ENCODE peak calls at places on chromosomes 13 and 19, in five cellular contexts. S is GM10248; I is activated CD8-positive, alpha-beta T cell treated with anti-CD3 and anti-CD28 coated beads, Interleukin-2, amount 10 ng/mL, durations not matched to agents 7 days and 5 days; A is stimulated activated CD4-positive, alpha-beta T cell treated with anti-CD3 and anti-CD28 coated beads, Interleukin-1b, Interleukin-23, amount 100 ng/mL, for 48 hours; L is non-pigmented ciliary epithelial cell. Z is an unnamed sample.

GRCh38 chr13:46531953-46532352 is 21.0 kb upstream of the LRCH1 start:
- DNase-seq in I (no peak), L (no peak), S (no peak), A (no peak), Z (no peak)

GRCh38 chr13:39603424-39603947 is 493 bp upstream of the LHFPL6 start:
- DNase-seq in L (no peak), S (peak; percentile 19), I (no peak), A (no peak), Z (no peak)

GRCh38 chr13:52399037-52399436 is 6.9 kb downstream of the THSD1 start:
- DNase-seq in I (no peak), S (no peak), L (no peak), A (no peak), Z (no peak)

GRCh38 chr13:41501281-41501680 is 43.9 kb downstream of the RGCC start:
- DNase-seq in L (no peak), I (no peak), S (no peak), A (no peak), Z (no peak)

GRCh38 chr13:99658266-99658991 is 157.2 kb downstream of the TM9SF2 start:
- DNase-seq in I (peak; percentile 76), S (no peak), L (no peak), A (peak; percentile 34), Z (peak; percentile 49)

GRCh38 chr19:50702870-50703829 is 16.5 kb downstream of the SHANK1 start:
- DNase-seq in I (no peak), L (no peak), S (no peak), A (no peak), Z (no peak)

GRCh38 chr13:41552031-41552430 is 94.7 kb downstream of the RGCC start:
- DNase-seq in I (peak; percentile 9), L (no peak), A (no peak), S (no peak), Z (no peak)

GRCh38 chr19:17195106-17195505 is 20.1 kb upstream of the USE1 start:
- DNase-seq in L (no peak), I (no peak), S (no peak), A (no peak), Z (no peak)

GRCh38 chr19:55095260-55096060 is 19.8 kb downstream of the EPS8L1 start:
- DNase-seq in A (no peak), S (no peak), L (no peak), I (no peak), Z (no peak)

GRCh38 chr19:1481224-1481892 is 2.3 kb upstream of the C19orf25 start:
- DNase-seq in S (no peak), I (no peak), A (no peak), L (no peak), Z (no peak)

GRCh38 chr19:50266896-50267295 is 62.3 kb downstream of the KCNC3 start:
- DNase-seq in S (peak; percentile 57), I (peak; percentile 25), L (no peak), A (peak; percentile 44), Z (no peak)

GRCh38 chr13:51814825-51815650 is 11.1 kb upstream of the DHRS12 start:
- DNase-seq in I (peak; percentile 88), A (peak; percentile 70), L (no peak), S (peak; percentile 81), Z (peak; percentile 63)

GRCh38 chr19:31378404-31378803 is 29.2 kb upstream of the TSHZ3 start:
- DNase-seq in L (peak; percentile 81), I (no peak), A (no peak), S (no peak), Z (no peak)

GRCh38 chr19:49614096-49614857 is 23.3 kb downstream of the PRR12 start:
- DNase-seq in A (peak; percentile 25), L (peak; percentile 68), I (no peak), S (no peak), Z (no peak)

GRCh38 chr13:67048793-67049150 is 181.4 kb downstream of the PCDH9 start:
- DNase-seq in A (no peak), L (peak; percentile 73), S (no peak), I (no peak), Z (no peak)

GRCh38 chr19:18392417-18392816 is 5.0 kb downstream of the LRRC25 start:
- DNase-seq in L (no peak), A (no peak), S (no peak), I (no peak), Z (no peak)